ENCODE peak calls at places on chromosomes 16 and 17, in four cellular contexts. B is fibroblast of lung, R is H1, G is neural progenitor cell. M is an unnamed sample. For H3K4me1, the result is how much of the 10 kb centered on the place peaks cover.

GRCh38 chr16:49543315-49543946 is 169.8 kb downstream of the C16orf78 start:
- DNase-seq in G (peak), R (no peak), B (no peak), M (no peak)

GRCh38 chr16:1283296-1283695 is 26.1 kb upstream of the UBE2I start:
- DNase-seq in B (no peak), G (no peak), R (no peak), M (no peak)

GRCh38 chr17:57900991-57901743 is 51.3 kb upstream of the MRPS23 start:
- DNase-seq in G (no peak), B (no peak), R (no peak), M (no peak)

GRCh38 chr16:4093495-4094137 is 22.6 kb downstream of the ADCY9 start:
- DNase-seq in B (no peak), G (no peak), R (no peak), M (no peak)

GRCh38 chr16:89779231-89779912 is 37.1 kb downstream of the FANCA start:
- DNase-seq in B (no peak), R (no peak), G (no peak), M (no peak)

GRCh38 chr17:75331671-75332070 is 42.4 kb upstream of the SLC25A19 start:
- DNase-seq in G (no peak), B (no peak), R (no peak), M (no peak)

GRCh38 chr17:55734128-55734781 is 11.6 kb upstream of the TMEM100 start:
- DNase-seq in G (peak), B (peak), R (no peak), M (no peak)

GRCh38 chr16:49532243-49532870 is 158.8 kb downstream of the C16orf78 start:
- DNase-seq in R (no peak), G (peak), B (no peak), M (no peak)

GRCh38 chr16:48231675-48232214 is 12.4 kb upstream of the LONP2 start:
- DNase-seq in B (peak), R (peak), G (peak), M (no peak)

GRCh38 chr16:78183886-78184553 is 84.6 kb downstream of the WWOX start:
- DNase-seq in R (no peak), G (no peak), B (peak), M (no peak)

GRCh38 chr17:79203657-79204056 is 129.0 kb downstream of the ENGASE start:
- DNase-seq in B (no peak), R (no peak), G (no peak), M (no peak)

GRCh38 chr16:84446086-84446485 is 58.4 kb downstream of the MEAK7 start:
- DNase-seq in R (no peak), B (peak), G (no peak), M (no peak)

GRCh38 chr17:73498854-73499597 is 145.2 kb downstream of the SDK2 start:
- DNase-seq in G (no peak), B (no peak), R (no peak), M (no peak)

GRCh38 chr17:74960739-74961342 is 11.7 kb downstream of the HID1 start:
- DNase-seq in B (peak), G (peak), R (peak), M (no peak)

GRCh38 chr17:42107597-42108576 is 4.6 kb downstream of the DHX58 start:
- DNase-seq in B (peak), G (peak), R (peak), M (no peak)

GRCh38 chr16:57721765-57722499 is 13.6 kb upstream of the KATNB1 start:
- DNase-seq in B (no peak), R (no peak), G (no peak), M (no peak)

GRCh38 chr17:16920628-16921020 is 51.3 kb downstream of the TNFRSF13B start:
- DNase-seq in B (no peak), R (no peak), G (no peak), M (no peak)

GRCh38 chr17:36671144-36671543 is 69.8 kb downstream of the MRM1 start:
- DNase-seq in B (no peak), G (no peak), R (no peak), M (no peak)

GRCh38 chr16:88049020-88049419 is 97.8 kb downstream of the BANP start:
- DNase-seq in B (no peak), G (no peak), R (no peak), M (no peak)

GRCh38 chr16:85270365-85270764 is 158.1 kb upstream of the CIBAR2 start:
- DNase-seq in R (no peak), B (no peak), G (no peak), M (no peak)

GRCh38 chr17:8192070-8192815 is 2.3 kb upstream of the BORCS6 start:
- DNase-seq in B (peak), G (peak), R (no peak), M (peak)

GRCh38 chr17:41919165-41919817 is 540 bp upstream of the ACLY start:
- DNase-seq in R (no peak), B (no peak), G (peak), M (no peak)

GRCh38 chr17:10613775-10614513 is 43.2 kb downstream of the MYH3 start:
- DNase-seq in B (peak), R (no peak), G (no peak), M (no peak)

GRCh38 chr16:12323007-12323699 is 346.6 kb downstream of the SNX29 start:
- DNase-seq in B (no peak), R (no peak), G (peak), M (no peak)

GRCh38 chr16:81616321-81617020 is 162.6 kb upstream of the PLCG2 start:
- DNase-seq in B (peak), G (peak), R (no peak), M (no peak)

GRCh38 chr17:46811978-46812583 is 6.4 kb downstream of the WNT3 start:
- DNase-seq in R (no peak), B (peak), G (peak), M (no peak)

GRCh38 chr16:84141143-84141670 is 3.8 kb downstream of the HSDL1 start:
- DNase-seq in B (no peak), R (no peak), G (no peak), M (no peak)

GRCh38 chr16:25656639-25657038 is 35.1 kb upstream of the HS3ST4 start:
- DNase-seq in B (no peak), R (no peak), G (no peak), M (no peak)

GRCh38 chr17:57481901-57482300 is 225.6 kb downstream of the MSI2 start:
- DNase-seq in B (peak), R (no peak), G (no peak), M (peak)

GRCh38 chr17:57649731-57650484 is 95.2 kb downstream of the CCDC182 start:
- DNase-seq in B (peak), R (no peak), G (peak), M (no peak)

GRCh38 chr17:28712037-28712704 is 483 bp upstream of the PROCA1 start:
- DNase-seq in R (no peak), B (no peak), G (peak), M (no peak)

GRCh38 chr17:59827721-59828477 is 64.8 kb downstream of the TUBD1 start:
- DNase-seq in B (peak), R (no peak), G (no peak), M (no peak)

GRCh38 chr16:1525871-1526607 is 7.4 kb upstream of the TMEM204 start:
- DNase-seq in B (no peak), G (no peak), R (no peak), M (no peak)

GRCh38 chr17:31573047-31573446 is 181.6 kb downstream of the RAB11FIP4 start:
- DNase-seq in R (no peak), B (no peak), G (peak), M (no peak)

GRCh38 chr17:31572341-31572740 is 180.9 kb downstream of the RAB11FIP4 start:
- DNase-seq in R (no peak), B (no peak), G (no peak), M (no peak)

GRCh38 chr17:31570231-31570630 is 178.8 kb downstream of the RAB11FIP4 start:
- DNase-seq in R (no peak), B (no peak), G (no peak), M (no peak)

GRCh38 chr17:31573861-31574260 is 182.4 kb downstream of the RAB11FIP4 start:
- DNase-seq in R (no peak), G (no peak), B (no peak), M (no peak)

DNA sequence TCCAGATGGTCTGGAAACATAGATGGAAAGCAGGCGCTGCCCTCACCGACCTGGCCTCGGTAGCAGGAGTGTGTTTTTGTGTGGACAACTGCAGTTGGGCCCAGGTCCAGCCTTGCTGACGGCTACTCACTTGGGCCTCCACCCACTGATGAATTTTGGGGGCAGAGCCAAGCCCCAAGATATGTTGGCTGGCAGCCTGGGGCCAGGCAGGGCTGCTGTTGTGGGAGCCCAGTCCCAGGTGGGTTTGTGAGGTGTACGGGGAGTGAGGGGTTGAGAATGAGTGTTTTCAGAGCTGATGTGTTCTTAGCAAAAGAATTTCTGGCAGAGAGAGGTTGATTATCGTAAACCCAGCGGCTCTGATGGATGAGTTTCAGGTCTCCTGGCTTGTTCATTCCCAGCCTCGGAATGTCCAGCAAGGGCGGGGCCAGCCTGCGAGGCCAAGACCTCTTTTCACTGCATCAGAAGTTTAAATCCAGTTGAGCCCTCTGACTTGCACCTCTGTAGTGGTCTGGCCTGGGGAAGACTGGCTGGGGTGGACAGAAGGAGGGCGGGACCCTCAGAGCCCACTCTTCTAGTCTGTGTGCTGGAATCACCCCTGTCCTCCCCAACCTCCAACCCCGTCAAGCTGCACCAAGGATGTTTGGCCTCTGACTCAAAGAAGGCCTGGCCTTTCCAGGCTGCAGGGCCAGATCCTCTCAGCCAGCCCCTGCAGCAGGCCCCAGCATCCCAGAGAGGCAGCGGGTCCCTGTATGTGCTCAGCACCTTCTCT is 179.8 kb downstream of the RAB11FIP4 start:
- DNase-seq in G (no peak), R (no peak), B (peak), M (peak)
- H3K4me1 ChIP-seq in G (under half), R (under half), B (under half), M (half or more)

GRCh38 chr16:27428035-27428785 is 26.2 kb downstream of the IL21R start:
- DNase-seq in G (no peak), R (no peak), B (no peak), M (peak)
- TF ChIP-seq CTCF in G (peak), R (peak), B (no peak), M (no peak)

DNA sequence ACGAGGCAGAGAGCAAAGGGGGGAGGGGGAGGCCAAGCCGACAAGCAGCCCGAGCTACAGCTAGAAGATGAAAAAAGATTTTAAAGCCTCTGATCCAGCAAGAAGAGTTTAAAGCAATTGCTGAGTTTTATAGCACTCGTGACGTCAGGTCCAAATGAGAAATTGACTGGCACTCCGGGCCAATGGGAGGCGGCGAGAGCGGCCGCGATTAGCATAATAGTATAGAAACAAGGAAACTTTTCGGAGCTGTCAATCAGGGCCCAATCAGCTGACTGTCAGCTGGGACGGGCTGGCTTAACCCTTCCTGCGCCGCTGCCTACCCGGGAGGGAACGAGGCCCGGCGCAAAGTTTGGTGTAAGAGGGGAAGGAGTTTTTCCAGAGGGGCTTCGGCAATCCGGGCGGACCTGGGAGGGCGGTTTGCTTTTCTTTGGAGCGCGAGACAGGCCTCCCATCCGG is at the start of gene MAF:
- DNase-seq in G (peak), B (peak), R (peak), M (peak)
- H3K4me3 ChIP-seq in G (peak), B (peak), R (peak), M (peak)

GRCh38 chr17:47970725-47971511 is at the start of gene CDK5RAP3:
- DNase-seq in G (peak), B (peak), R (peak), M (peak)

GRCh38 chr17:47975815-47976190 is 4.9 kb downstream of the CDK5RAP3 start:
- DNase-seq in G (no peak), R (no peak), B (no peak), M (no peak)

GRCh38 chr17:47969975-47970724 is 763 bp upstream of the CDK5RAP3 start:
- DNase-seq in B (no peak), R (no peak), G (no peak), M (no peak)

GRCh38 chr17:47975189-47975814 is 4.4 kb downstream of the CDK5RAP3 start:
- DNase-seq in G (no peak), B (no peak), R (no peak), M (no peak)

GRCh38 chr17:47973541-47973940 is 2.6 kb downstream of the CDK5RAP3 start:
- DNase-seq in B (no peak), G (no peak), R (no peak), M (no peak)
- H3K4me1 ChIP-seq in B (under half), G (under half), R (under half), M (under half)

GRCh38 chr16:56203052-56203451 is 11.8 kb downstream of the GNAO1 start:
- DNase-seq in G (peak), R (no peak), B (peak), M (no peak)
- TF ChIP-seq CTCF in G (peak), R (peak), B (no peak), M (peak)

DNA sequence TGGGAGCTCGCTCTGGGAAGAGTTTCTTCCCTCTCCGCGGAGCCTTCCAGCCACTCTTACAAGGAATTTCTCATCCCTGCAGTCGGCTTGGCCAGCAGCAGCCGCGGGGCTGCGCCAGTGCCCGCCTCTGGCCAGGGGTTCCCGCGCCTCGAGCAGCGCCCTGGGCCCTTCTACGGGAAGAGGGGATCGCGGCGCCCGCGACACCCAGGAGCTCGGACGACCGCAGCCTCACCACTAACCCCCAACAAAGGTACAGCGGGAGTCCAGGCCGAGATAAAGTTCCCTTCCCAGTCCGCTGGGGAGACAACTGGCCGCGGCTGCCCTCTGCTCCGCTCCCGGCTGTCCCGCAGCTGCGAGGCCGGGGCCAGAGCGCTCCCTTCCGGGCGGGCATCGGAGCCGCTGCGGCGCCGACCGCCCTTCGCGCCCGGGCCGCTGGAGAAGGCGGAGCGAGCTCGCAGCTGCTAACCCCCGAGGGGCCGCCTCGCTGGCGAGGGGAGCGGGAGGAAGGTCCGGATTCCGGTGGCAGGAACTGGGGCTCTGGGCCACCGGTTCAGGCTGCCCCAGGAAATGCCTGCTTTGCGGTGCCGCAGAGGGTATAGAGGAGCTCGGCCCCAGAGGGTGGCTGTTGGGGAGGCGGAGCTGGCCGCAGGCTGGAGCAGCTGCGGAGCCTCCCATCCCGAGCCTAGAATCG is 3.6 kb upstream of the HS3ST3B1 start:
- DNase-seq in R (no peak), B (peak), G (peak), M (no peak)
- H3K4me3 ChIP-seq in R (peak), B (peak), G (peak), M (peak)